ENCODE peak calls at places on chromosomes 11 and 22, in five cellular contexts. One of them, this sample, is unnamed.

GRCh38 chr11:15883349-15883961 is 472.9 kb downstream of the SOX6 start:
- DNase-seq in brain microvascular endothelial cell: no peak
- DNase-seq in ovary: no peak
- DNase-seq in esophagus squamous epithelium: no peak
- DNase-seq in transverse colon: no peak
- DNase-seq in this sample: no peak

GRCh38 chr11:128482512-128483191 is 104.7 kb downstream of the ETS1 start:
- DNase-seq in brain microvascular endothelial cell: peak
- DNase-seq in ovary: no peak
- DNase-seq in esophagus squamous epithelium: no peak
- DNase-seq in transverse colon: no peak
- DNase-seq in this sample: peak

GRCh38 chr11:86807356-86807755 is 7.0 kb downstream of the PRSS23 start:
- DNase-seq in brain microvascular endothelial cell: no peak
- DNase-seq in ovary: no peak
- DNase-seq in esophagus squamous epithelium: no peak
- DNase-seq in transverse colon: no peak
- DNase-seq in this sample: no peak

GRCh38 chr11:1827931-1828330 is 6.9 kb upstream of the SYT8 start:
- DNase-seq in brain microvascular endothelial cell: no peak
- DNase-seq in ovary: no peak
- DNase-seq in esophagus squamous epithelium: no peak
- DNase-seq in transverse colon: no peak
- DNase-seq in this sample: no peak

GRCh38 chr22:38450234-38450797 is 4.7 kb downstream of the KCNJ4 start:
- DNase-seq in brain microvascular endothelial cell: no peak
- DNase-seq in ovary: no peak
- DNase-seq in esophagus squamous epithelium: no peak
- DNase-seq in transverse colon: no peak
- DNase-seq in this sample: no peak

GRCh38 chr11:120135838-120136237 is 2.1 kb downstream of the TRIM29 start:
- DNase-seq in brain microvascular endothelial cell: no peak
- DNase-seq in ovary: no peak
- DNase-seq in esophagus squamous epithelium: no peak
- DNase-seq in transverse colon: no peak
- DNase-seq in this sample: no peak

GRCh38 chr11:75082601-75083216 is 14.0 kb downstream of the OR2AT4 start:
- DNase-seq in brain microvascular endothelial cell: no peak
- DNase-seq in ovary: no peak
- DNase-seq in esophagus squamous epithelium: no peak
- DNase-seq in transverse colon: no peak
- DNase-seq in this sample: no peak

GRCh38 chr11:33515347-33515746 is 185.3 kb downstream of the C11orf91 start:
- DNase-seq in brain microvascular endothelial cell: no peak
- DNase-seq in ovary: no peak
- DNase-seq in esophagus squamous epithelium: no peak
- DNase-seq in transverse colon: no peak
- DNase-seq in this sample: peak

GRCh38 chr11:79481795-79482194 is 41.0 kb upstream of the TENM4 start:
- DNase-seq in brain microvascular endothelial cell: no peak
- DNase-seq in ovary: no peak
- DNase-seq in esophagus squamous epithelium: no peak
- DNase-seq in transverse colon: no peak
- DNase-seq in this sample: peak

GRCh38 chr22:32531955-32532818 is 57.6 kb downstream of the FBXO7 start:
- DNase-seq in brain microvascular endothelial cell: peak
- DNase-seq in ovary: peak
- DNase-seq in esophagus squamous epithelium: no peak
- DNase-seq in transverse colon: peak
- DNase-seq in this sample: no peak

GRCh38 chr22:23685205-23685784 is 5.5 kb upstream of the RGL4 start:
- DNase-seq in brain microvascular endothelial cell: no peak
- DNase-seq in ovary: peak
- DNase-seq in esophagus squamous epithelium: no peak
- DNase-seq in transverse colon: no peak
- DNase-seq in this sample: no peak

GRCh38 chr11:8744423-8744822 is 61.8 kb downstream of the RPL27A start:
- DNase-seq in brain microvascular endothelial cell: no peak
- DNase-seq in ovary: no peak
- DNase-seq in esophagus squamous epithelium: no peak
- DNase-seq in transverse colon: no peak
- DNase-seq in this sample: no peak

GRCh38 chr22:35552186-35552842 is 11.7 kb downstream of the RASD2 start:
- DNase-seq in brain microvascular endothelial cell: no peak
- DNase-seq in ovary: peak
- DNase-seq in esophagus squamous epithelium: no peak
- DNase-seq in transverse colon: peak
- DNase-seq in this sample: peak

GRCh38 chr22:49408102-49408836 is 419.4 kb downstream of the BRD1 start:
- DNase-seq in brain microvascular endothelial cell: no peak
- DNase-seq in ovary: no peak
- DNase-seq in esophagus squamous epithelium: no peak
- DNase-seq in transverse colon: no peak
- DNase-seq in this sample: no peak
- TF ChIP-seq CTCF in brain microvascular endothelial cell: no peak
- TF ChIP-seq CTCF in ovary: no peak
- TF ChIP-seq CTCF in esophagus squamous epithelium: no peak
- TF ChIP-seq CTCF in transverse colon: no peak
- TF ChIP-seq CTCF in this sample: no peak

GRCh38 chr11:3124821-3125220 is 40.3 kb downstream of the OSBPL5 start:
- DNase-seq in brain microvascular endothelial cell: no peak
- DNase-seq in ovary: peak
- DNase-seq in esophagus squamous epithelium: no peak
- DNase-seq in transverse colon: no peak
- DNase-seq in this sample: no peak
- H3K4me3 ChIP-seq in brain microvascular endothelial cell: no peak
- H3K4me3 ChIP-seq in ovary: no peak
- H3K4me3 ChIP-seq in esophagus squamous epithelium: no peak
- H3K4me3 ChIP-seq in transverse colon: no peak
- H3K4me3 ChIP-seq in this sample: no peak

GRCh38 chr11:126878892-126879291 is 121.7 kb downstream of the KIRREL3 start:
- DNase-seq in brain microvascular endothelial cell: no peak
- DNase-seq in ovary: no peak
- DNase-seq in esophagus squamous epithelium: no peak
- DNase-seq in transverse colon: no peak
- DNase-seq in this sample: no peak
- TF ChIP-seq CTCF in brain microvascular endothelial cell: no peak
- TF ChIP-seq CTCF in ovary: no peak
- TF ChIP-seq CTCF in esophagus squamous epithelium: no peak
- TF ChIP-seq CTCF in transverse colon: no peak
- TF ChIP-seq CTCF in this sample: no peak

GRCh38 chr22:31490496-31490925 is 869 bp upstream of the EIF4ENIF1 start:
- DNase-seq in brain microvascular endothelial cell: peak
- DNase-seq in ovary: no peak
- DNase-seq in esophagus squamous epithelium: peak
- DNase-seq in transverse colon: peak
- DNase-seq in this sample: peak

GRCh38 chr22:31492151-31492550 is 2.5 kb upstream of the EIF4ENIF1 start:
- DNase-seq in brain microvascular endothelial cell: no peak
- DNase-seq in ovary: no peak
- DNase-seq in esophagus squamous epithelium: no peak
- DNase-seq in transverse colon: no peak
- DNase-seq in this sample: no peak

GRCh38 chr22:31488988-31489617 is 539 bp downstream of the EIF4ENIF1 start:
- DNase-seq in brain microvascular endothelial cell: peak
- DNase-seq in ovary: peak
- DNase-seq in esophagus squamous epithelium: no peak
- DNase-seq in transverse colon: peak
- DNase-seq in this sample: peak

GRCh38 chr22:31489632-31490495 is at the start of gene EIF4ENIF1:
- DNase-seq in brain microvascular endothelial cell: peak
- DNase-seq in ovary: peak
- DNase-seq in esophagus squamous epithelium: peak
- DNase-seq in transverse colon: peak
- DNase-seq in this sample: peak

GRCh38 chr22:31491218-31491962 is 1.7 kb upstream of the EIF4ENIF1 start:
- DNase-seq in brain microvascular endothelial cell: no peak
- DNase-seq in ovary: no peak
- DNase-seq in esophagus squamous epithelium: no peak
- DNase-seq in transverse colon: no peak
- DNase-seq in this sample: no peak
- H3K4me3 ChIP-seq in brain microvascular endothelial cell: no peak
- H3K4me3 ChIP-seq in ovary: no peak
- H3K4me3 ChIP-seq in esophagus squamous epithelium: no peak
- H3K4me3 ChIP-seq in transverse colon: no peak
- H3K4me3 ChIP-seq in this sample: peak

GRCh38 chr11:30852091-30852490 is 265.9 kb upstream of the MPPED2 start:
- DNase-seq in brain microvascular endothelial cell: no peak
- DNase-seq in ovary: no peak
- DNase-seq in esophagus squamous epithelium: no peak
- DNase-seq in transverse colon: no peak
- DNase-seq in this sample: no peak

GRCh38 chr11:30852645-30853044 is 266.5 kb upstream of the MPPED2 start:
- DNase-seq in brain microvascular endothelial cell: no peak
- DNase-seq in ovary: no peak
- DNase-seq in esophagus squamous epithelium: no peak
- DNase-seq in transverse colon: no peak
- DNase-seq in this sample: no peak

GRCh38 chr11:30853470-30853869 is 267.3 kb upstream of the MPPED2 start:
- DNase-seq in brain microvascular endothelial cell: no peak
- DNase-seq in ovary: no peak
- DNase-seq in esophagus squamous epithelium: no peak
- DNase-seq in transverse colon: no peak
- DNase-seq in this sample: no peak

GRCh38 chr11:30859709-30860108 is 273.6 kb upstream of the MPPED2 start:
- DNase-seq in brain microvascular endothelial cell: no peak
- DNase-seq in ovary: no peak
- DNase-seq in esophagus squamous epithelium: no peak
- DNase-seq in transverse colon: no peak
- DNase-seq in this sample: no peak

GRCh38 chr11:30855383-30856006 is 269.3 kb upstream of the MPPED2 start:
- DNase-seq in brain microvascular endothelial cell: no peak
- DNase-seq in ovary: no peak
- DNase-seq in esophagus squamous epithelium: no peak
- DNase-seq in transverse colon: no peak
- DNase-seq in this sample: no peak
- TF ChIP-seq CTCF in brain microvascular endothelial cell: no peak
- TF ChIP-seq CTCF in ovary: no peak
- TF ChIP-seq CTCF in esophagus squamous epithelium: peak
- TF ChIP-seq CTCF in transverse colon: peak
- TF ChIP-seq CTCF in this sample: no peak

GRCh38 chr11:103070142-103070541 is 21.8 kb downstream of the DCUN1D5 start:
- DNase-seq in brain microvascular endothelial cell: no peak
- DNase-seq in ovary: no peak
- DNase-seq in esophagus squamous epithelium: no peak
- DNase-seq in transverse colon: no peak
- DNase-seq in this sample: no peak
- H3K4me3 ChIP-seq in brain microvascular endothelial cell: no peak
- H3K4me3 ChIP-seq in ovary: no peak
- H3K4me3 ChIP-seq in esophagus squamous epithelium: no peak
- H3K4me3 ChIP-seq in transverse colon: no peak
- H3K4me3 ChIP-seq in this sample: no peak

GRCh38 chr22:43481528-43482309 is 69.9 kb downstream of the MPPED1 start:
- DNase-seq in brain microvascular endothelial cell: no peak
- DNase-seq in ovary: no peak
- DNase-seq in esophagus squamous epithelium: no peak
- DNase-seq in transverse colon: no peak
- DNase-seq in this sample: peak
- TF ChIP-seq CTCF in brain microvascular endothelial cell: no peak
- TF ChIP-seq CTCF in ovary: no peak
- TF ChIP-seq CTCF in esophagus squamous epithelium: no peak
- TF ChIP-seq CTCF in transverse colon: no peak
- TF ChIP-seq CTCF in this sample: peak

GRCh38 chr11:123526027-123526805 is 96.1 kb downstream of the GRAMD1B start:
- DNase-seq in brain microvascular endothelial cell: no peak
- DNase-seq in ovary: no peak
- DNase-seq in esophagus squamous epithelium: no peak
- DNase-seq in transverse colon: no peak
- DNase-seq in this sample: no peak
- H3K4me3 ChIP-seq in brain microvascular endothelial cell: no peak
- H3K4me3 ChIP-seq in ovary: no peak
- H3K4me3 ChIP-seq in esophagus squamous epithelium: no peak
- H3K4me3 ChIP-seq in transverse colon: no peak
- H3K4me3 ChIP-seq in this sample: no peak

This sample was measured in GM12865.